ENCODE peak calls at places on chromosomes 3 and 15, in nine cellular contexts. U is transverse colon, M is HepG2, E is IMR-90, Q is stomach, R is A549, P is H54, J is right lobe of liver, F is sigmoid colon. C is an unnamed sample.

GRCh38 chr3:155075200-155075599 is 4.9 kb upstream of the MME start:
- DNase-seq in U (no peak), M (no peak), E (no peak), Q (no peak), R (no peak), P (no peak), J (no peak), F (no peak), C (no peak)

GRCh38 chr3:151156618-151157216 is 46.3 kb downstream of the GPR171 start:
- DNase-seq in U (no peak), M (peak), E (peak), Q (no peak), R (peak), P (peak), J (no peak), F (no peak), C (peak)

GRCh38 chr3:195057716-195058115 is 213.2 kb downstream of the XXYLT1 start:
- DNase-seq in U (no peak), M (no peak), E (no peak), Q (no peak), R (no peak), P (no peak), J (peak), F (peak), C (no peak)

GRCh38 chr3:48016336-48016973 is at the start of gene MAP4:
- DNase-seq in U (no peak), M (no peak), E (peak), Q (no peak), R (no peak), P (no peak), J (no peak), F (no peak), C (no peak)

GRCh38 chr3:128846501-128846900 is 32.9 kb upstream of the ACAD9 start:
- DNase-seq in U (no peak), M (no peak), E (no peak), Q (no peak), R (no peak), P (no peak), J (no peak), F (no peak), C (no peak)

GRCh38 chr3:67804089-67804488 is 149.7 kb upstream of the SUCLG2 start:
- DNase-seq in U (no peak), M (peak), E (peak), Q (no peak), R (no peak), P (no peak), J (no peak), F (no peak), C (no peak)

GRCh38 chr15:30889231-30889630 is 14.5 kb upstream of the FAN1 start:
- DNase-seq in U (no peak), M (no peak), E (no peak), Q (no peak), R (no peak), P (no peak), J (no peak), F (no peak), C (no peak)

GRCh38 chr3:60756231-60756630 is 495.0 kb downstream of the FHIT start:
- DNase-seq in U (no peak), M (no peak), E (no peak), Q (no peak), R (no peak), P (no peak), J (no peak), F (no peak), C (no peak)

GRCh38 chr3:141754032-141754431 is 9.2 kb upstream of the GRK7 start:
- DNase-seq in U (no peak), M (no peak), E (no peak), Q (no peak), R (no peak), P (no peak), J (no peak), F (no peak), C (no peak)

GRCh38 chr3:48403533-48404439 is 26.1 kb downstream of the PLXNB1 start:
- DNase-seq in U (no peak), M (no peak), E (no peak), Q (peak), R (no peak), P (peak), J (peak), F (peak), C (no peak)

GRCh38 chr15:59420108-59420507 is 17.9 kb upstream of the FAM81A start:
- DNase-seq in U (no peak), M (no peak), E (no peak), Q (no peak), R (no peak), P (no peak), J (no peak), F (no peak), C (no peak)

DNA sequence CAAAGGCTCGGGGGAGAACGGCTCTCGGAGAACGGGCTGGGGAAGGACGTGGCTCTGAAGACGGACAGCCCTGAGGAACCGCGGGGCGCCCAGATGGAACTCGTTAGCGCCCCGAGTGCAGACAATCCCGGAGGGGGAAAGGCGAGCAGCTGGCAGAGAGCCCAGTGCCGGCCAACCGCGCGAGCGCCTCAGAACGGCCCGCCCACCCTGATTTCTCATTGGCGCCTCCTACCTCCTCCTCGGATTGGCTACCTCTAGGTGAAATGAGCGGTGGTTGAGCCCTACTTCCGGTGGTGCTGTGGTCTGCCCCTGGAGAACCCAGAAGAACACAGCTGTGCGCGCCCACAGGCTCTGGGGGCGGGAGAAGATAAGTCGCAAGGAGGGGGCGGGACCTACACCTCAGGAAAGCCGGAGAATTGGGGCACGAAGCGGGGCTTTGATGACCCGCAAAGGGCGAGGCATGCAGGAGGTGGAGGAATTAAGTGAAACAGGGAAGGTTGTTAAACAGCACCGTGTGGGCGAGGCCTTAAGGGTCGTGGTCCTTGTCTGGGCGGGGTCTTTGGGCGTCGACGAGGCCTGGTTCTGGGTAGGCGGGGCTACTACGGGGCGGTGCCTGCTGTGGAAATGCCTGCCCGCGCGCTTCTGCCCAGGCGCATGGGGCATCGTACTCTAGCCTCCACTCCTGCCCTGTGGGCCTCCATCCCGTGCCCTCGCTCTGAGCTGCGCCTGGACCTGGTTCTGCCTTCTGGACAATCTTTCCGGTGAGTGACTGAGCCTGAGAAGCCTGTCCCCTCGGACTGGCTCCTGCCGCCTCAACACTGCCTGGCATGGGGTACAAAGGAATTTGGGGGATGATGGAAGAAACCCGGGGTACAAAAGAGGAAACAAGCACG is at the start of gene OGG1:
- DNase-seq in U (peak), M (peak), E (peak), Q (peak), R (peak), P (peak), J (peak), F (peak), C (peak)
- TF ChIP-seq POLR2A in U (peak), M (peak), E (peak), Q (no peak), R (peak), P (peak), J (peak), F (no peak), C (no peak)

GRCh38 chr15:45588199-45588910 is 1.2 kb downstream of the BLOC1S6 start:
- DNase-seq in U (no peak), M (peak), E (peak), Q (no peak), R (no peak), P (no peak), J (no peak), F (no peak), C (no peak)

GRCh38 chr15:45589296-45589695 is 2.1 kb downstream of the BLOC1S6 start:
- DNase-seq in U (no peak), M (no peak), E (peak), Q (no peak), R (no peak), P (no peak), J (no peak), F (no peak), C (no peak)

GRCh38 chr15:45585069-45585468 is 2.1 kb upstream of the BLOC1S6 start:
- DNase-seq in U (no peak), M (no peak), E (no peak), Q (no peak), R (no peak), P (no peak), J (no peak), F (no peak), C (no peak)

GRCh38 chr15:45587861-45588170 is 637 bp downstream of the BLOC1S6 start:
- DNase-seq in U (no peak), M (no peak), E (no peak), Q (no peak), R (no peak), P (no peak), J (no peak), F (no peak), C (no peak)

DNA sequence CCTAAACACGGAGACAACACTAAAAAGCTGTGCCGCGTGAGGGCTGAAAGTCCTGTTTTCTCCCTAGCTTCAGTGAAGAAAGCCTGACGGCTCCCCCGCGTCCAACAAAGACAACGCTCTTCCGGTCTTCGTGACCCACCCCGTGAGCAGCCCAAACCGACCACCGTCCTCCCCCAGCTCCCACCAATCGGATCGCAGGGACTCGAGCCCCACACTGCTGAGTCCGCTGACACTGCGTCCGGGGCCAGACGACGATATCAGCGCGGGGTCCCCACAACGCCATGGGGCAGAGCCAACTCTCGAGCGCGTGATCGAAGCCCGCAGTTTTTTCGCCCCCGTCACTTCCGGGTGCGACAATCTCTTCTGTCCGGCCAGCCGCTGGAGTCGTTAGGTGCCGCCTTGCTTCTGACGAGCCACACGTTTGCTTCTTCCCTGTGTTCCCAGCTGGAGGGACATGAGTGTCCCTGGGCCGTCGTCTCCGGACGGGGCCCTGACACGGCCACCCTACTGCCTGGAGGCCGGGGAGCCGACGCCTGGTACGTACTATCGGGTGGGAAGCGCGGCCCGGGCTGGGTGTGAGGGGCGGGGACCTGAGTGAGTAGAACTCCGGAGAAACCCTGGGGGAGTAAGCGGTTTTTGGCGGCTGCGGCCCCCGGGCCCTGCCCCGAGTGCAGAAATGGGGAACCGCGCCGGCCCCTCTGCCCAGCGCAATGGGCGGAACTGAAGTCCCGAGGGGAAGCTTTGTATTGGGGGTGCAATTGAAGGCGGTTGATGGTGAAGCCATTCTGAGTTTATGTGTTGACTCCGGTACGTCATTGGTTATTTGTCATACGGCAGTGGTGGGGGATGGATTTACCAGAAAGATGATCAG is at the start of gene BLOC1S6:
- DNase-seq in U (peak), M (peak), E (peak), Q (peak), R (peak), P (peak), J (peak), F (peak), C (peak)
- TF ChIP-seq POLR2A in U (peak), M (peak), E (peak), Q (peak), R (peak), P (peak), J (peak), F (peak), C (peak)

DNA sequence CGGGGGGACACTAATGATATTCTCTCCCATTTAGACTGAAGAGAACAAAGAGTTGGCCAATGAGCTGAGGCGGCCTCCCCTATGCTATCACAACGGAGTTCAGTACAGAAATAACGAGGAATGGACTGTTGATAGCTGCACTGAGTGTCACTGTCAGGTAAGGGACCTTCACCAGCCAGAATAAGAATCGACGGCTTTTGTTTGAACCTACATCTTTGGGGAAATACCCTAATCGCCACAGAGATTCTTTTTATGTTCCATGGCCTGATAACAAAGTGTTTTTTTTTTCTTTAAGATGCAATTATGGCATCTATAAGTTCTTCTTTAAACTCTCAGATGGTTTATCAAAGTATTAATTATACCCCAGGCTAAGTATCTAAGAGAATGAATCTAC is 3.4 kb downstream of the THBS1 start:
- DNase-seq in U (no peak), M (no peak), E (no peak), Q (no peak), R (no peak), P (no peak), J (no peak), F (no peak), C (no peak)
- TF ChIP-seq POLR2A in U (no peak), M (no peak), E (peak), Q (no peak), R (no peak), P (no peak), J (no peak), F (no peak), C (no peak)

GRCh38 chr15:66214236-66214635 is 39.3 kb downstream of the MEGF11 start:
- DNase-seq in U (no peak), M (no peak), E (no peak), Q (no peak), R (no peak), P (no peak), J (no peak), F (no peak), C (no peak)
- TF ChIP-seq POLR2A in U (no peak), M (no peak), E (no peak), Q (no peak), R (no peak), P (no peak), J (no peak), F (no peak), C (no peak)

DNA sequence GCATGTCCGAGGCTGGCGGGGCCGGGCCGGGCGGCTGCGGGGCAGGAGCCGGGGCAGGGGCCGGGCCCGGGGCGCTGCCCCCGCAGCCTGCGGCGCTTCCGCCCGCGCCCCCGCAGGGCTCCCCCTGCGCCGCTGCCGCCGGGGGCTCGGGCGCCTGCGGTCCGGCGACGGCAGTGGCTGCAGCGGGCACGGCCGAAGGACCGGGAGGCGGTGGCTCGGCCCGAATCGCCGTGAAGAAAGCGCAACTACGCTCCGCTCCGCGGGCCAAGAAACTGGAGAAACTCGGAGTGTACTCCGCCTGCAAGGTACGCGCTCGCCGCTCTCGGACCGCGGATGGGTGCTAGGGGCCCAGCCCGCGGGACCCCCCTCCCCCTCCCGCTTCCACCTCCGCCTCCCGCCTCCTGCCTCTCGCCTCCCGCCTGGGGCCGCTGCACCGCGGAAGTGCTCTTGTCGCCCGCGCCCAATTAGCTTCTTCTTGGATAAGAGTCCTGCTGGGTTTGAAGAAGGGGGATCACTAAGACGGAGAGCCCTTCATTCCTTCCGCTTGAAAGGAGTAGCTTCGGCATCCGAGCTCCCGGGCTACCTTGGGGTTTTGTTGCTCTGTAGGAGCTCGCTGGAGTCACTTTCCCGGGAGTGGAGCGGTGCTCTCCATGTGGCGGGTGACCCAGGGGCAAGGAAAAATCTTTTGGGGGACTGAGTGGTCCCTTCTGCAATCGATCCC is 390 bp downstream of the KAT2B start:
- DNase-seq in U (peak), M (peak), E (peak), Q (peak), R (peak), P (peak), J (peak), F (peak), C (peak)
- TF ChIP-seq POLR2A in U (peak), M (no peak), E (no peak), Q (no peak), R (no peak), P (peak), J (peak), F (peak), C (no peak)

DNA sequence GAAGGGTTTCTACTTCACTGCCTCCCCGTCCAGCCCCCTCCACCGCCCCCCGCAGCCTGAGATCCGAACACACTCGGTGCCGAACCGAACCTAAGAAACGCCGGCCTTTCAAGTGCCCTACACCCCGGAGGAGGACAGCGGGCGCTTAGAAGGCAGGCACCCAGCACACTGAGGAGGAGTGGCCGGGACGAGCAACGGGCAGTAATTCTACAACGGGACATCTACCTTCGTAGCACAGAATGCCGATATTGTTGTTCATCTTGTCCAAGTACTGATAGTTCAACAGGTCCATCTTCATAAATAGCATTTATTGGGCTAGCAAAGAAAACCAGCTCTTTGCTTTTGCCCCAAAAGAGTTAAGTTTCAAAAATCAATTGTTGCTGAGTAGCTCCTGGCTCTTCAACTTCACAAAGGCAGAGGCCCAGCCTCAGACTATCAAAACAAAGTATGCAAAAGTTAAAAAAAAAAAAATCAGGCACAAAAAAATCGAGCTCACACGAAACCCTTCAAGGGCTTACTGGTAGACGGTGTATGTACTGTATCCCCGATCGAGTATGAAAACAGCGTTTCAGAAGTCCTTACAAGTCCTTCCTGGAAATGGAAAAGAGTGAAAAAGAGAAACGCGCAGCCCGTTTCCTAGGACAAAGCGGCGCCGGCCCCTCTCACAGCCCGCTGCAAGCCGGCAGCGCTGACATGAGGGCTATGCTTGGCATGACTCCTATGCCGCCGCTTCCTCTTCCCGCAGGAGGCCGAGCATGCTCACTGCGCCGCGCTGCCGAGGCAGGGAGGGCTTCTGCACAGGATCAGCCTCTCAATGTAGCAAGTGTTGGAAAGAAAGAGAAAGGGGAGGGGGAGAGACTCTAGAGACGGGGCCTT is at the start of gene VGLL4:
- DNase-seq in U (peak), M (peak), E (peak), Q (peak), R (peak), P (peak), J (peak), F (peak), C (peak)
- TF ChIP-seq POLR2A in U (peak), M (peak), E (peak), Q (no peak), R (peak), P (peak), J (peak), F (peak), C (peak)

GRCh38 chr3:181549266-181549665 is 162.5 kb upstream of the SOX2 start:
- DNase-seq in U (no peak), M (no peak), E (no peak), Q (no peak), R (no peak), P (no peak), J (no peak), F (no peak), C (no peak)

GRCh38 chr3:181558870-181559269 is 152.9 kb upstream of the SOX2 start:
- DNase-seq in U (no peak), M (no peak), E (no peak), Q (no peak), R (no peak), P (no peak), J (no peak), F (no peak), C (no peak)

GRCh38 chr3:181555681-181556080 is 156.0 kb upstream of the SOX2 start:
- DNase-seq in U (no peak), M (no peak), E (no peak), Q (no peak), R (no peak), P (no peak), J (peak), F (no peak), C (no peak)

DNA sequence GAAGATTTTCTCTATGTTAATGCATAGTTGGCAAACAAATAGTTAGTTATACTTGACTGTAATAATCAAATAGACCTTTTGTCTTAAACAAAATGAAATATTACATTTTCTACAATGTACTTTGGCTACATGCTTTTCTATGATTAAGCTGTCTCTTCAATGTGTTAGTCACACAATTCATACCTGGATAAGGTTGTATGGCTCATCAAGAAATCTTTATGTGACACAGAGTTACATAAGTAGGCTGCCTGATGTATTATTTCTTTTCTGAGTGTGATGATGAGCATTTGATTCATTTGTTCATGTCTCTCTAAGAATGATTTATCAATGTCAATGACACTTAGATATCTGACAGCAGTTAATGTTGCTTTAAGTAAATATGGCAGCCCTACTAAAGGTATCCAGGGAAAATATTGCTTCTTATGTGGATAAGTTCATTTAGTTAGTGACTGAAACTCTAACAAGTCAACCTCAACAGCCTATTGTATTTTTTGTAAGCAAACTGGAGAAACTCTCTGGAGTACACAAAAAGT is 157.4 kb upstream of the SOX2 start:
- DNase-seq in U (no peak), M (no peak), E (no peak), Q (no peak), R (no peak), P (no peak), J (no peak), F (no peak), C (no peak)
- TF ChIP-seq POLR2A in U (no peak), M (no peak), E (no peak), Q (no peak), R (no peak), P (no peak), J (no peak), F (no peak), C (no peak)